ENCODE peak calls at places on chromosomes 13 and 19, in seven cellular contexts. One of them, this sample, is unnamed.

GRCh38 chr13:113407531-113408393 is 43.8 kb upstream of the GRTP1 start:
- DNase-seq in right atrium auricular region: no peak
- DNase-seq in breast epithelium: no peak
- DNase-seq in A549: no peak
- DNase-seq in cardiac muscle cell: no peak
- DNase-seq in heart left ventricle: peak; percentile 23
- DNase-seq in prostate gland: no peak
- DNase-seq in this sample: no peak

GRCh38 chr13:97261254-97262015 is 39.3 kb downstream of the MBNL2 start:
- DNase-seq in right atrium auricular region: no peak
- DNase-seq in breast epithelium: no peak
- DNase-seq in A549: no peak
- DNase-seq in prostate gland: no peak
- DNase-seq in heart left ventricle: no peak
- DNase-seq in cardiac muscle cell: no peak
- DNase-seq in this sample: no peak

GRCh38 chr13:20983386-20983785 is 78.0 kb downstream of the LATS2 start:
- DNase-seq in breast epithelium: no peak
- DNase-seq in right atrium auricular region: peak; percentile 49
- DNase-seq in A549: no peak
- DNase-seq in heart left ventricle: no peak
- DNase-seq in prostate gland: no peak
- DNase-seq in cardiac muscle cell: no peak
- DNase-seq in this sample: no peak

GRCh38 chr19:51440846-51441409 is 17.3 kb downstream of the SIGLEC8 start:
- DNase-seq in breast epithelium: no peak
- DNase-seq in A549: peak; percentile 24
- DNase-seq in prostate gland: no peak
- DNase-seq in heart left ventricle: no peak
- DNase-seq in right atrium auricular region: no peak
- DNase-seq in cardiac muscle cell: peak; percentile 5
- DNase-seq in this sample: no peak

GRCh38 chr19:3266792-3267469 is 42.5 kb downstream of the CELF5 start:
- DNase-seq in heart left ventricle: no peak
- DNase-seq in right atrium auricular region: no peak
- DNase-seq in prostate gland: no peak
- DNase-seq in cardiac muscle cell: no peak
- DNase-seq in breast epithelium: no peak
- DNase-seq in A549: no peak
- DNase-seq in this sample: no peak

GRCh38 chr19:29771708-29772415 is 39.9 kb upstream of the CCNE1 start:
- DNase-seq in cardiac muscle cell: peak; percentile 62
- DNase-seq in heart left ventricle: peak; percentile 39
- DNase-seq in right atrium auricular region: no peak
- DNase-seq in breast epithelium: no peak
- DNase-seq in A549: peak; percentile 78
- DNase-seq in prostate gland: peak; percentile 22
- DNase-seq in this sample: no peak

GRCh38 chr19:39301021-39301420 is 4.8 kb downstream of the IFNL1 start:
- DNase-seq in A549: no peak
- DNase-seq in breast epithelium: no peak
- DNase-seq in right atrium auricular region: no peak
- DNase-seq in cardiac muscle cell: no peak
- DNase-seq in heart left ventricle: no peak
- DNase-seq in prostate gland: no peak
- DNase-seq in this sample: no peak

GRCh38 chr19:48966541-48967345 is 1.6 kb downstream of the FTL start:
- DNase-seq in right atrium auricular region: no peak
- DNase-seq in heart left ventricle: no peak
- DNase-seq in A549: no peak
- DNase-seq in breast epithelium: no peak
- DNase-seq in prostate gland: no peak
- DNase-seq in cardiac muscle cell: peak; percentile 34
- DNase-seq in this sample: no peak

GRCh38 chr13:96020155-96020575 is 33.0 kb downstream of the UGGT2 start:
- DNase-seq in prostate gland: peak; percentile 39
- DNase-seq in right atrium auricular region: no peak
- DNase-seq in heart left ventricle: no peak
- DNase-seq in breast epithelium: no peak
- DNase-seq in cardiac muscle cell: peak; percentile 84
- DNase-seq in A549: peak; percentile 67
- DNase-seq in this sample: no peak

GRCh38 chr13:39037410-39037879 is 444 bp downstream of the PROSER1 start:
- DNase-seq in cardiac muscle cell: no peak
- DNase-seq in prostate gland: no peak
- DNase-seq in A549: no peak
- DNase-seq in heart left ventricle: no peak
- DNase-seq in breast epithelium: no peak
- DNase-seq in right atrium auricular region: no peak
- DNase-seq in this sample: no peak

GRCh38 chr19:49425922-49426592 is 869 bp downstream of the GFY start:
- DNase-seq in right atrium auricular region: no peak
- DNase-seq in heart left ventricle: no peak
- DNase-seq in breast epithelium: no peak
- DNase-seq in prostate gland: no peak
- DNase-seq in cardiac muscle cell: no peak
- DNase-seq in A549: no peak
- DNase-seq in this sample: no peak

GRCh38 chr19:35363001-35363590 is 4.8 kb downstream of the FFAR3 start:
- DNase-seq in right atrium auricular region: no peak
- DNase-seq in A549: no peak
- DNase-seq in breast epithelium: peak; percentile 38
- DNase-seq in cardiac muscle cell: no peak
- DNase-seq in heart left ventricle: no peak
- DNase-seq in prostate gland: no peak
- DNase-seq in this sample: no peak

GRCh38 chr19:47779524-47780214 is 1.2 kb downstream of the SELENOW start:
- DNase-seq in right atrium auricular region: no peak
- DNase-seq in A549: no peak
- DNase-seq in prostate gland: peak; percentile 35
- DNase-seq in cardiac muscle cell: no peak
- DNase-seq in heart left ventricle: peak; percentile 86
- DNase-seq in breast epithelium: no peak
- DNase-seq in this sample: peak; percentile 77

GRCh38 chr13:101515504-101515903 is 63.0 kb downstream of the ITGBL1 start:
- DNase-seq in A549: no peak
- DNase-seq in breast epithelium: no peak
- DNase-seq in right atrium auricular region: no peak
- DNase-seq in heart left ventricle: no peak
- DNase-seq in cardiac muscle cell: no peak
- DNase-seq in prostate gland: no peak
- DNase-seq in this sample: no peak

GRCh38 chr13:50094615-50095293 is 79.5 kb downstream of the KCNRG start:
- DNase-seq in breast epithelium: no peak
- DNase-seq in A549: no peak
- DNase-seq in heart left ventricle: no peak
- DNase-seq in prostate gland: no peak
- DNase-seq in right atrium auricular region: no peak
- DNase-seq in cardiac muscle cell: no peak
- DNase-seq in this sample: no peak

GRCh38 chr19:31054430-31054829 is 294.8 kb downstream of the TSHZ3 start:
- DNase-seq in heart left ventricle: peak; percentile 21
- DNase-seq in cardiac muscle cell: peak; percentile 78
- DNase-seq in breast epithelium: no peak
- DNase-seq in prostate gland: peak; percentile 46
- DNase-seq in right atrium auricular region: no peak
- DNase-seq in A549: peak; percentile 65
- DNase-seq in this sample: no peak

GRCh38 chr19:16266586-16266942 is 58.1 kb upstream of the KLF2 start:
- DNase-seq in right atrium auricular region: no peak
- DNase-seq in A549: no peak
- DNase-seq in prostate gland: no peak
- DNase-seq in breast epithelium: no peak
- DNase-seq in heart left ventricle: no peak
- DNase-seq in cardiac muscle cell: no peak
- DNase-seq in this sample: no peak

GRCh38 chr19:56294557-56294956 is 20.1 kb downstream of the ZSCAN5A start:
- DNase-seq in cardiac muscle cell: no peak
- DNase-seq in prostate gland: no peak
- DNase-seq in right atrium auricular region: no peak
- DNase-seq in breast epithelium: no peak
- DNase-seq in A549: no peak
- DNase-seq in heart left ventricle: no peak
- DNase-seq in this sample: no peak

GRCh38 chr13:53191091-53191490 is 162.5 kb downstream of the OLFM4 start:
- DNase-seq in heart left ventricle: no peak
- DNase-seq in A549: no peak
- DNase-seq in cardiac muscle cell: peak; percentile 47
- DNase-seq in prostate gland: no peak
- DNase-seq in right atrium auricular region: no peak
- DNase-seq in breast epithelium: no peak
- DNase-seq in this sample: no peak

GRCh38 chr13:62702502-62702901 is 1286.9 kb upstream of the PCDH20 start:
- DNase-seq in right atrium auricular region: no peak
- DNase-seq in A549: no peak
- DNase-seq in cardiac muscle cell: no peak
- DNase-seq in breast epithelium: no peak
- DNase-seq in heart left ventricle: no peak
- DNase-seq in prostate gland: no peak
- DNase-seq in this sample: no peak

GRCh38 chr19:48121909-48122371 is 11.3 kb upstream of the PLA2G4C start:
- DNase-seq in A549: no peak
- DNase-seq in breast epithelium: peak; percentile 78
- DNase-seq in prostate gland: peak; percentile 24
- DNase-seq in cardiac muscle cell: peak; percentile 33
- DNase-seq in right atrium auricular region: no peak
- DNase-seq in heart left ventricle: no peak
- DNase-seq in this sample: no peak

GRCh38 chr13:99464441-99464949 is 36.8 kb upstream of the TM9SF2 start:
- DNase-seq in breast epithelium: no peak
- DNase-seq in heart left ventricle: no peak
- DNase-seq in right atrium auricular region: no peak
- DNase-seq in cardiac muscle cell: no peak
- DNase-seq in A549: no peak
- DNase-seq in prostate gland: no peak
- DNase-seq in this sample: no peak

GRCh38 chr19:44747739-44748425 is 626 bp upstream of the BCL3 start:
- DNase-seq in prostate gland: no peak
- DNase-seq in heart left ventricle: peak; percentile 79
- DNase-seq in A549: peak; percentile 92
- DNase-seq in right atrium auricular region: peak; percentile 80
- DNase-seq in cardiac muscle cell: peak; percentile 81
- DNase-seq in breast epithelium: no peak
- DNase-seq in this sample: peak; percentile 88

GRCh38 chr13:82358284-82358683 is 1524.0 kb downstream of the SLITRK1 start:
- DNase-seq in heart left ventricle: no peak
- DNase-seq in A549: no peak
- DNase-seq in breast epithelium: no peak
- DNase-seq in cardiac muscle cell: no peak
- DNase-seq in right atrium auricular region: no peak
- DNase-seq in prostate gland: no peak
- DNase-seq in this sample: no peak

GRCh38 chr19:38386968-38387549 is 775 bp downstream of the GGN start:
- DNase-seq in prostate gland: no peak
- DNase-seq in breast epithelium: no peak
- DNase-seq in cardiac muscle cell: peak; percentile 21
- DNase-seq in right atrium auricular region: no peak
- DNase-seq in heart left ventricle: no peak
- DNase-seq in A549: no peak
- DNase-seq in this sample: peak; percentile 84

GRCh38 chr19:19623383-19623782 is 4.6 kb downstream of the LPAR2 start:
- DNase-seq in cardiac muscle cell: no peak
- DNase-seq in prostate gland: no peak
- DNase-seq in right atrium auricular region: no peak
- DNase-seq in breast epithelium: no peak
- DNase-seq in heart left ventricle: no peak
- DNase-seq in A549: no peak
- DNase-seq in this sample: no peak

GRCh38 chr13:24083722-24084421 is 76.6 kb upstream of the SPATA13 start:
- DNase-seq in right atrium auricular region: peak; percentile 50
- DNase-seq in heart left ventricle: no peak
- DNase-seq in A549: no peak
- DNase-seq in cardiac muscle cell: no peak
- DNase-seq in breast epithelium: no peak
- DNase-seq in prostate gland: no peak
- DNase-seq in this sample: no peak

GRCh38 chr13:112905619-112905989 is 63.4 kb upstream of the MCF2L start:
- DNase-seq in cardiac muscle cell: no peak
- DNase-seq in heart left ventricle: no peak
- DNase-seq in breast epithelium: no peak
- DNase-seq in right atrium auricular region: no peak
- DNase-seq in A549: no peak
- DNase-seq in prostate gland: no peak
- DNase-seq in this sample: no peak

GRCh38 chr19:7789447-7789846 is 26.4 kb downstream of the CLEC4M start:
- DNase-seq in prostate gland: no peak
- DNase-seq in A549: no peak
- DNase-seq in heart left ventricle: no peak
- DNase-seq in breast epithelium: no peak
- DNase-seq in cardiac muscle cell: no peak
- DNase-seq in right atrium auricular region: no peak
- DNase-seq in this sample: no peak

GRCh38 chr13:110869805-110870706 is 44.8 kb downstream of the ANKRD10 start:
- DNase-seq in breast epithelium: peak; percentile 93
- DNase-seq in prostate gland: peak; percentile 57
- DNase-seq in right atrium auricular region: peak; percentile 99
- DNase-seq in cardiac muscle cell: peak; percentile 99
- DNase-seq in heart left ventricle: peak; percentile 85
- DNase-seq in A549: peak; percentile 96
- DNase-seq in this sample: peak; percentile 98
- H3K27ac ChIP-seq in breast epithelium: peak overlapping the region; percentile 88
- H3K27ac ChIP-seq in prostate gland: peak overlapping the region; percentile 75
- H3K27ac ChIP-seq in right atrium auricular region: peak overlapping the region; percentile 72
- H3K27ac ChIP-seq in cardiac muscle cell: no peak overlapping the region
- H3K27ac ChIP-seq in heart left ventricle: peak overlapping the region; percentile 94
- H3K27ac ChIP-seq in A549: peak overlapping the region; percentile 81
- H3K27ac ChIP-seq in this sample: peak overlapping the region; percentile 79

GRCh38 chr13:47499358-47500150 is 501.5 kb downstream of the SUCLA2 start:
- DNase-seq in prostate gland: no peak
- DNase-seq in A549: no peak
- DNase-seq in heart left ventricle: no peak
- DNase-seq in cardiac muscle cell: peak; percentile 71
- DNase-seq in breast epithelium: no peak
- DNase-seq in right atrium auricular region: no peak
- DNase-seq in this sample: no peak
- H3K27ac ChIP-seq in prostate gland: no peak overlapping the region
- H3K27ac ChIP-seq in A549: no peak overlapping the region
- H3K27ac ChIP-seq in heart left ventricle: no peak overlapping the region
- H3K27ac ChIP-seq in cardiac muscle cell: no peak overlapping the region
- H3K27ac ChIP-seq in breast epithelium: no peak overlapping the region
- H3K27ac ChIP-seq in right atrium auricular region: no peak overlapping the region
- H3K27ac ChIP-seq in this sample: no peak overlapping the region

DNA sequence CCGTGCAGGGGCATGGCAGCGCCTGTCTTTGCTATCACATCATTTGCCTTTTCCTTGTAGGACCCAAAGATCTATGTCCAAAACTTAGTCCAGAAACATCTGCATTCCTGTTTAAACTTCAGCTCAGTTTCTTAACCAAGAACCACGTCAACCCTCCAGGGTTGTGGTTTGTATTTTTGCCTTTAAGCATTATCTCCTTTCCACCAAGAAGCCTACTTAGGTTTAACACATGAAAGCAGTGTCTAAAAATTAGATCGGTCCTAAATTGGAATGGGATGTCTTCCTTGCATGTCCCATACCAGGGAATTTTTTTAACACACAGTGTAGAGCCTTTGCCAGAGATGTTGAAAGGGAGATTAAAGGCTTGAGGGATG is 38.8 kb downstream of the DHRS12 start:
- DNase-seq in cardiac muscle cell: no peak
- DNase-seq in heart left ventricle: no peak
- DNase-seq in A549: no peak
- DNase-seq in breast epithelium: no peak
- DNase-seq in prostate gland: no peak
- DNase-seq in right atrium auricular region: no peak
- DNase-seq in this sample: no peak
- H3K27ac ChIP-seq in cardiac muscle cell: peak overlapping the region; percentile 61
- H3K27ac ChIP-seq in heart left ventricle: peak overlapping the region; percentile 80
- H3K27ac ChIP-seq in A549: peak overlapping the region; percentile 57
- H3K27ac ChIP-seq in breast epithelium: peak overlapping the region; percentile 87
- H3K27ac ChIP-seq in prostate gland: peak overlapping the region; percentile 60
- H3K27ac ChIP-seq in right atrium auricular region: peak overlapping the region; percentile 84
- H3K27ac ChIP-seq in this sample: peak overlapping the region; percentile 94

GRCh38 chr19:10408511-10409291 is 5.4 kb upstream of the CDC37 start:
- DNase-seq in heart left ventricle: no peak
- DNase-seq in cardiac muscle cell: no peak
- DNase-seq in prostate gland: no peak
- DNase-seq in A549: no peak
- DNase-seq in breast epithelium: no peak
- DNase-seq in right atrium auricular region: no peak
- DNase-seq in this sample: peak; percentile 87
- H3K27ac ChIP-seq in heart left ventricle: peak overlapping the region; percentile 24
- H3K27ac ChIP-seq in cardiac muscle cell: no peak overlapping the region
- H3K27ac ChIP-seq in prostate gland: no peak overlapping the region
- H3K27ac ChIP-seq in A549: no peak overlapping the region
- H3K27ac ChIP-seq in breast epithelium: no peak overlapping the region
- H3K27ac ChIP-seq in right atrium auricular region: no peak overlapping the region
- H3K27ac ChIP-seq in this sample: no peak overlapping the region

This sample was measured in aorta.